ENCODE peak calls at places on chromosomes 7 and 10, in five cellular contexts. D is IMR-90, B is mesendoderm, C is mesenchymal stem cell, P is H9. L is an unnamed sample.
A peak's percentile ranks its signal among the peaks of the same experiment; 100 is the strongest.

GRCh38 chr10:125868372-125868975 is 12.6 kb downstream of the DHX32 start:
- DNase-seq in D (peak; percentile 65), B (peak; percentile 62), C (peak; percentile 60), P (no peak), L (no peak)

GRCh38 chr7:148865283-148865682 is 18.8 kb downstream of the EZH2 start:
- DNase-seq in D (no peak), B (no peak), C (no peak), P (no peak), L (no peak)

GRCh38 chr7:80170445-80170844 is 35.8 kb downstream of the GNAI1 start:
- DNase-seq in D (no peak), B (no peak), C (no peak), P (no peak), L (no peak)

GRCh38 chr7:44046321-44047061 is 2.0 kb downstream of the DBNL start:
- DNase-seq in D (no peak), B (no peak), C (no peak), P (no peak), L (no peak)

GRCh38 chr7:101162551-101163280 is 2.7 kb downstream of the VGF start:
- DNase-seq in D (peak; percentile 50), B (peak; percentile 82), C (peak; percentile 52), P (peak; percentile 84), L (no peak)

GRCh38 chr7:55111007-55111406 is 92.2 kb downstream of the EGFR start:
- DNase-seq in D (peak; percentile 80), B (no peak), C (peak; percentile 76), P (no peak), L (no peak)

GRCh38 chr7:151256410-151257045 is 8.0 kb upstream of the SMARCD3 start:
- DNase-seq in D (no peak), B (no peak), C (no peak), P (no peak), L (no peak)

GRCh38 chr10:128077155-128077875 is 48.9 kb downstream of the MKI67 start:
- DNase-seq in D (no peak), B (no peak), C (no peak), P (peak; percentile 12), L (no peak)

GRCh38 chr7:140010194-140010895 is 52.4 kb downstream of the PARP12 start:
- DNase-seq in D (no peak), B (peak; percentile 55), C (no peak), P (no peak), L (no peak)

GRCh38 chr7:109984726-109985125 is 1106.2 kb upstream of the LRRN3 start:
- DNase-seq in D (peak; percentile 2), B (no peak), C (no peak), P (no peak), L (no peak)

GRCh38 chr10:96017227-96017687 is 26.1 kb upstream of the CCNJ start:
- DNase-seq in D (peak; percentile 54), B (peak; percentile 65), C (peak; percentile 79), P (peak; percentile 35), L (peak; percentile 38)

GRCh38 chr7:92639213-92639896 is 49.2 kb upstream of the FAM133B start:
- DNase-seq in D (no peak), B (no peak), C (no peak), P (no peak), L (no peak)

GRCh38 chr10:51117794-51118193 is 43.5 kb downstream of the PRKG1 start:
- DNase-seq in D (peak; percentile 70), B (no peak), C (peak; percentile 51), P (no peak), L (no peak)

GRCh38 chr7:151366872-151367207 is 25.2 kb downstream of the NUB1 start:
- DNase-seq in D (peak; percentile 91), B (no peak), C (peak; percentile 50), P (no peak), L (no peak)

GRCh38 chr10:114967071-114967470 is 29.1 kb downstream of the TRUB1 start:
- DNase-seq in D (peak; percentile 72), B (peak; percentile 12), C (peak; percentile 92), P (no peak), L (no peak)

GRCh38 chr10:132836248-132836831 is 50.4 kb upstream of the NKX6-2 start:
- DNase-seq in D (no peak), B (no peak), C (no peak), P (peak; percentile 39), L (no peak)

GRCh38 chr10:54363390-54363789 is 437.6 kb downstream of the PCDH15 start:
- DNase-seq in D (no peak), B (no peak), C (no peak), P (no peak), L (no peak)

GRCh38 chr10:14873090-14873760 is 5.4 kb upstream of the SUV39H2 start:
- DNase-seq in D (peak; percentile 73), B (no peak), C (peak; percentile 16), P (no peak), L (no peak)

GRCh38 chr7:87918740-87919139 is 15.3 kb upstream of the ADAM22 start:
- DNase-seq in D (no peak), B (no peak), C (no peak), P (no peak), L (no peak)

GRCh38 chr10:69329721-69330178 is 51.5 kb downstream of the HK1 start:
- DNase-seq in D (no peak), B (peak; percentile 89), C (no peak), P (peak; percentile 86), L (no peak)

GRCh38 chr10:78362406-78363022 is 328.9 kb downstream of the RPS24 start:
- DNase-seq in D (no peak), B (peak; percentile 98), C (peak; percentile 33), P (peak; percentile 35), L (no peak)

GRCh38 chr10:60291354-60291930 is 98.2 kb downstream of the ANK3 start:
- DNase-seq in D (no peak), B (no peak), C (peak; percentile 53), P (no peak), L (no peak)

GRCh38 chr7:19224951-19225350 is 79.7 kb upstream of the FERD3L start:
- DNase-seq in D (no peak), B (no peak), C (no peak), P (no peak), L (no peak)

GRCh38 chr7:107069457-107069856 is 25.0 kb downstream of the PRKAR2B start:
- DNase-seq in D (no peak), B (no peak), C (peak; percentile 46), P (no peak), L (no peak)

GRCh38 chr10:67772894-67773511 is 65.0 kb downstream of the DNAJC12 start:
- DNase-seq in D (peak; percentile 55), B (no peak), C (no peak), P (no peak), L (no peak)

GRCh38 chr7:14687777-14688176 is 214.8 kb downstream of the DGKB start:
- DNase-seq in D (no peak), B (no peak), C (peak; percentile 5), P (no peak), L (no peak)

GRCh38 chr10:69792361-69792760 is 9.3 kb upstream of the COL13A1 start:
- DNase-seq in D (no peak), B (no peak), C (no peak), P (no peak), L (no peak)

GRCh38 chr7:17371656-17372524 is 73.4 kb downstream of the AHR start:
- DNase-seq in D (peak; percentile 99), B (peak; percentile 75), C (peak; percentile 98), P (no peak), L (no peak)

GRCh38 chr10:132390455-132391371 is 6.3 kb upstream of the PWWP2B start:
- DNase-seq in D (no peak), B (no peak), C (no peak), P (no peak), L (no peak)

GRCh38 chr10:1662361-1663025 is 74.8 kb downstream of the ADARB2 start:
- DNase-seq in D (no peak), B (no peak), C (no peak), P (no peak), L (no peak)

GRCh38 chr7:6889252-6889812 is 63.3 kb upstream of the CCZ1B start:
- DNase-seq in D (no peak), B (no peak), C (no peak), P (no peak), L (no peak)
- H3K23ac ChIP-seq in D (no peak overlapping the region), B (peak overlapping the region; percentile 1), C (no peak overlapping the region), P (no peak overlapping the region), L (no peak overlapping the region)

DNA sequence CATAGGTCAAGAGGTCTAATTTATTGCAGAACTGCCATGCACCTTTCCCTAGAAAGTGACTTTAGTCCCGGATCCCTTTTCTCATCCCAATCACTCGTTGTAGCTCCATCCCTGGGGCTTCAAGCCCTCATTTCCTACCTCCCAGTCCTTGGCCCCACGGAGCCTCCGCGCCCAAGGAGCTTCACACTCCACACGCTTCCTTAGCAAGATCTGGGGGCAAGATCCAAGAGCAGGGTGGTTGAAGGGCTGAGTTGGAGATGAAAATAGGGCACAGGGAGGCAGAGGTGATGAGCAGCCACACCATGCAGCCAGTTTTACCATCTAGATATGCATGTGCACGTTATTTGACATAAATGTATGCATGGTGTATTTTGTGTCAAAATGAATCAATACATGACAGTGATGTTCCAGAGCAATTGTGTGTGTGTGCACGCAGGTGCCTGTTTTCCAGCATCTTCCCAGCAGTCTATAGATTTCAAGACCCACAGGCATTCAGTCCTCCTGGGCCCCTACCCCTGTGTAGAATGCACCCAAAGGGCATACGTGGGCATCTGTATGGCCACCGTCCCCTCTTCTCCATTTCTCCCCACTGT is 6.0 kb upstream of the TRPV6 start:
- DNase-seq in D (no peak), B (no peak), C (no peak), P (peak; percentile 12), L (no peak)
- H2BK15ac ChIP-seq in D (no peak overlapping the region), B (no peak overlapping the region), C (no peak overlapping the region), P (no peak overlapping the region), L (no peak overlapping the region)

GRCh38 chr10:61733358-61733940 is 70.7 kb downstream of the CABCOCO1 start:
- DNase-seq in D (peak; percentile 64), B (peak; percentile 56), C (peak; percentile 59), P (no peak), L (peak; percentile 24)
- H3K23ac ChIP-seq in D (no peak overlapping the region), B (no peak overlapping the region), C (no peak overlapping the region), P (no peak overlapping the region), L (no peak overlapping the region)

DNA sequence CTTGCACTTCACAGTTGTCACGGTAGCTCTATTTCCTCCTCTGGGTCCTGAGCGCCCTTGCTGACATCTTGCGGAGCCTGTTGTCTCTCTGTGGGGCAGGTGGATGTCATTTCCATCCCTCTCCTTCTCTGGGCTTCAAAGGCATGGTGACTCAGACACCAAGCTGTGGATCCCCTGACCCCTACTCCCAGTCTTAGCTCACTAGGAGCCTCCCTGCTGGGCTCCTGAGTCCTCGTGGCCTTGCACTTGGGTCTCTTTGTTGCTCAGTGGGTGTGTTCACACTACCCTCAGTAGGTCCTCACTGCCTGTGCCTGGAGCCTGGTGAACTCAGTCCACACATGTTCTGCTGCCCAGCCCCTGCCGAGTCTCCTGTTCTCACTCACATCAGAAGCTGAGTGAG is 100.3 kb upstream of the PAX2 start:
- DNase-seq in D (no peak), B (peak; percentile 15), C (no peak), P (no peak), L (no peak)
- H2BK15ac ChIP-seq in D (no peak overlapping the region), B (no peak overlapping the region), C (no peak overlapping the region), P (no peak overlapping the region), L (no peak overlapping the region)

L was measured in neuronal stem cell.